ENCODE peak calls at places on chromosomes 1 and 21, in five cellular contexts. One of them, this sample, is unnamed.

GRCh38 chr1:7299329-7299799 is 471.7 kb upstream of the VAMP3 start:
- DNase-seq in H9: no peak
- DNase-seq in gastrocnemius medialis: peak; percentile 35
- DNase-seq in ovary: peak; percentile 61
- DNase-seq in IMR-90: peak; percentile 100
- DNase-seq in this sample: peak; percentile 99

GRCh38 chr1:183619719-183620118 is 15.9 kb downstream of the ARPC5 start:
- DNase-seq in H9: no peak
- DNase-seq in gastrocnemius medialis: no peak
- DNase-seq in ovary: no peak
- DNase-seq in IMR-90: no peak
- DNase-seq in this sample: no peak

GRCh38 chr1:15345711-15346355 is 63.9 kb upstream of the EFHD2 start:
- DNase-seq in H9: no peak
- DNase-seq in gastrocnemius medialis: peak; percentile 21
- DNase-seq in ovary: no peak
- DNase-seq in IMR-90: no peak
- DNase-seq in this sample: no peak

GRCh38 chr21:10272216-10272615 is 249.2 kb upstream of the TPTE start:
- DNase-seq in H9: no peak
- DNase-seq in gastrocnemius medialis: no peak
- DNase-seq in ovary: no peak
- DNase-seq in IMR-90: no peak
- DNase-seq in this sample: no peak

GRCh38 chr21:37565530-37566223 is 199.1 kb downstream of the DYRK1A start:
- DNase-seq in H9: no peak
- DNase-seq in gastrocnemius medialis: no peak
- DNase-seq in ovary: no peak
- DNase-seq in IMR-90: peak; percentile 37
- DNase-seq in this sample: peak; percentile 64

GRCh38 chr1:208336136-208336535 is 92.0 kb upstream of the PLXNA2 start:
- DNase-seq in H9: no peak
- DNase-seq in gastrocnemius medialis: no peak
- DNase-seq in ovary: no peak
- DNase-seq in IMR-90: no peak
- DNase-seq in this sample: no peak

GRCh38 chr21:32814528-32814927 is 43.0 kb upstream of the PAXBP1 start:
- DNase-seq in H9: no peak
- DNase-seq in gastrocnemius medialis: no peak
- DNase-seq in ovary: no peak
- DNase-seq in IMR-90: no peak
- DNase-seq in this sample: no peak

GRCh38 chr1:119794856-119795255 is 16.4 kb downstream of the REG4 start:
- DNase-seq in H9: no peak
- DNase-seq in gastrocnemius medialis: no peak
- DNase-seq in ovary: no peak
- DNase-seq in IMR-90: peak; percentile 82
- DNase-seq in this sample: peak; percentile 69

GRCh38 chr1:226100436-226101347 is 38.2 kb downstream of the H3-3A start:
- DNase-seq in H9: no peak
- DNase-seq in gastrocnemius medialis: no peak
- DNase-seq in ovary: no peak
- DNase-seq in IMR-90: peak; percentile 81
- DNase-seq in this sample: peak; percentile 55

GRCh38 chr1:88371396-88371795 is 312.7 kb upstream of the PKN2 start:
- DNase-seq in H9: no peak
- DNase-seq in gastrocnemius medialis: no peak
- DNase-seq in ovary: no peak
- DNase-seq in IMR-90: no peak
- DNase-seq in this sample: peak; percentile 9

DNA sequence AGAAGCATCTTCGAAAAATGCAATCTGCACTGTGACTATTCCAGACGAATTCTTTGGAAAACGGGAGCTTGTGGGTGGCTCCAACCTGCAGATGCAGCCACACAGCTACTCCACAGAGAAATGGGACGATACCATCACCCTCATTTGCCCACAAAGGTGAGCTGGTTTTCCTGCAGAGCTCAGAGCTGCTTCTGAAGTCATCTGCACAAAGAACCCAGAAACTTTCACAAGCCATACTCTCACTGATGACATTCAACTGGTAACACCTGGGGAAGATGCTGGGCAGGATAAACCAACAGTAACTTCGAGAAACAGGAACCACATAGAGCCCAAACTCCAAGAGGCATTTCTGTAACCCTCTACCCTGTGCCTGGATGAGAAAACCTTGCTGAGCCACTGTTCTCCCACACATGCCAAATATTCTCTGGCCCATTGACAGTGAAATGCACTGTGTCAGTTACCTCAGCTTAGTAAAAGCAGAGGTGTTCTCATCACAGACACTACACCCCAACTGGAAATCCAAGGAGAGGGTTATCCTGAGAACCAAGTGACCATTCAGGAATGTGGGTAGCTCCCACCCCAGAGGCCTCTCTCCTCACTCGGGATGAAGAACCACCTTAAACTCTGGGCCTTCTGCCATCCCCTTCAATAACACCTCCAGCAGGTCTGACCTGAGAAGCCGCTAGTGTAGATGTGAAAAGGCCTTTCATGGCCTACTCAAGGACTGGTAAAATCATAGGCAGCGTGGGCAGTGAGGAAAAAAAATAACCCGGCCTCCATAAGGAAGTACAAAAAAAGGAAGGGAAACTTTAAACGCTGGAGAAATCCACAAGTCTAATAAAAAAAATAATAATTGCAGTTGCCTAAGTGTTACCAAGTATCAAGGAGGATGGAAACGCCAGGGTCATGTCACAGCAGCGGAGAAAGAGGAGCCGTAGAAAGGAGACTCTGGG is 56.7 kb downstream of the HSF2BP start:
- DNase-seq in H9: no peak
- DNase-seq in gastrocnemius medialis: no peak
- DNase-seq in ovary: no peak
- DNase-seq in IMR-90: no peak
- DNase-seq in this sample: no peak
- H3K4me1 ChIP-seq in H9: no peaks in the 10 kb centered on the region
- H3K4me1 ChIP-seq in gastrocnemius medialis: peaks cover 23% of the 10 kb centered on the region
- H3K4me1 ChIP-seq in ovary: no peaks in the 10 kb centered on the region
- H3K4me1 ChIP-seq in IMR-90: peaks cover 38% of the 10 kb centered on the region
- H3K4me1 ChIP-seq in this sample: peaks cover 29% of the 10 kb centered on the region

GRCh38 chr1:222570837-222571236 is 18.9 kb downstream of the TAF1A start:
- DNase-seq in H9: no peak
- DNase-seq in gastrocnemius medialis: no peak
- DNase-seq in ovary: no peak
- DNase-seq in IMR-90: no peak
- DNase-seq in this sample: no peak
- H3K4me1 ChIP-seq in H9: no peaks in the 10 kb centered on the region
- H3K4me1 ChIP-seq in gastrocnemius medialis: no peaks in the 10 kb centered on the region
- H3K4me1 ChIP-seq in ovary: no peaks in the 10 kb centered on the region
- H3K4me1 ChIP-seq in IMR-90: no peaks in the 10 kb centered on the region
- H3K4me1 ChIP-seq in this sample: no peaks in the 10 kb centered on the region

DNA sequence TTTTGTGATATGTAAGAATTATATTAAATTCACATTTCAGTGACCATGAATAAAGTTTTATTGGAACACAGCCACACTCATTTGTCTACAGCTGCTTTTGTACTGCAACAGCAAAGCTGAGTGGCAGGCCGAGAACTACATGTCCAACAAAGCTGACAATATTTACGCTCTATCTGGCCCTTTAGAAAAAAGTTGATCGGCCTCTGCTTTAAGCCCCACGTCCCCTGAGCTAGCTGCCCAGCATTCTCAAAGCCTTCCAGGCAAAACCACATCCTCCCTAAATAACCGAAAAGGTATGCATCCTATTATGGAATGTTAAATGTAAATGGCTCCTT is 8.6 kb downstream of the SLC2A1 start:
- DNase-seq in H9: no peak
- DNase-seq in gastrocnemius medialis: no peak
- DNase-seq in ovary: no peak
- DNase-seq in IMR-90: peak; percentile 81
- DNase-seq in this sample: peak; percentile 95
- H3K4me1 ChIP-seq in H9: peaks cover 16% of the 10 kb centered on the region
- H3K4me1 ChIP-seq in gastrocnemius medialis: peaks cover 9% of the 10 kb centered on the region
- H3K4me1 ChIP-seq in ovary: no peaks in the 10 kb centered on the region
- H3K4me1 ChIP-seq in IMR-90: peaks cover 56% of the 10 kb centered on the region
- H3K4me1 ChIP-seq in this sample: peaks cover 10% of the 10 kb centered on the region

GRCh38 chr1:234619071-234619480 is 9.1 kb upstream of the IRF2BP2 start:
- DNase-seq in H9: no peak
- DNase-seq in gastrocnemius medialis: no peak
- DNase-seq in ovary: no peak
- DNase-seq in IMR-90: peak; percentile 61
- DNase-seq in this sample: peak; percentile 73
- H3K4me1 ChIP-seq in H9: peaks cover 4% of the 10 kb centered on the region
- H3K4me1 ChIP-seq in gastrocnemius medialis: peaks cover 37% of the 10 kb centered on the region
- H3K4me1 ChIP-seq in ovary: peaks cover 11% of the 10 kb centered on the region
- H3K4me1 ChIP-seq in IMR-90: peaks cover 27% of the 10 kb centered on the region
- H3K4me1 ChIP-seq in this sample: peaks cover 24% of the 10 kb centered on the region

DNA sequence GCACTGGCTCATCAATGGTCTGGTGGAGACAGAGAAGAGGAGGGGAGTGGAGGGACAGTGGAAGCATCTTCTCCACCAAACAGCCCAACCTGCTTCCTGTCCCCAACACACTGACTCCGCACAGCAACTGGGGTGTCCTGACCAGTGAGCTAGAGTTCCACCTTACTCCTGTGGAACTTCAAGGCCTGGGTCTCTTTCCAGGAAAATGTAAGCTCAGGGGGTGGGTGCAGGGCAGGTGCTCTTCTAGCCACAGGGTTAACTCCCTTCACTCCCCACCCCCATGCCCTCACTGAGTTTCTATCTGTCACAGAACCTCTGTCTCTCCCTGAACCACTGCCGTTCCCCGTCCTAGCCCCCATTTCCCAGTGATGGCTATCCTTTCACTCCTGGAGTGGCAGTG is 876 bp downstream of the MOB3C start:
- DNase-seq in H9: no peak
- DNase-seq in gastrocnemius medialis: no peak
- DNase-seq in ovary: no peak
- DNase-seq in IMR-90: no peak
- DNase-seq in this sample: no peak
- H3K4me1 ChIP-seq in H9: peaks cover 14% of the 10 kb centered on the region
- H3K4me1 ChIP-seq in gastrocnemius medialis: peaks cover 53% of the 10 kb centered on the region
- H3K4me1 ChIP-seq in ovary: peaks cover 7% of the 10 kb centered on the region
- H3K4me1 ChIP-seq in IMR-90: peaks cover 20% of the 10 kb centered on the region
- H3K4me1 ChIP-seq in this sample: peaks cover 10% of the 10 kb centered on the region

GRCh38 chr1:154400381-154400801 is 4.8 kb upstream of the IL6R start:
- DNase-seq in H9: no peak
- DNase-seq in gastrocnemius medialis: no peak
- DNase-seq in ovary: no peak
- DNase-seq in IMR-90: no peak
- DNase-seq in this sample: no peak
- H3K4me1 ChIP-seq in H9: no peaks in the 10 kb centered on the region
- H3K4me1 ChIP-seq in gastrocnemius medialis: peaks cover 5% of the 10 kb centered on the region
- H3K4me1 ChIP-seq in ovary: no peaks in the 10 kb centered on the region
- H3K4me1 ChIP-seq in IMR-90: peaks cover 3% of the 10 kb centered on the region
- H3K4me1 ChIP-seq in this sample: no peaks in the 10 kb centered on the region

GRCh38 chr1:200846421-200846820 is 26.4 kb upstream of the GPR25 start:
- DNase-seq in H9: no peak
- DNase-seq in gastrocnemius medialis: no peak
- DNase-seq in ovary: no peak
- DNase-seq in IMR-90: no peak
- DNase-seq in this sample: no peak
- H3K4me1 ChIP-seq in H9: peaks cover 3% of the 10 kb centered on the region
- H3K4me1 ChIP-seq in gastrocnemius medialis: no peaks in the 10 kb centered on the region
- H3K4me1 ChIP-seq in ovary: no peaks in the 10 kb centered on the region
- H3K4me1 ChIP-seq in IMR-90: no peaks in the 10 kb centered on the region
- H3K4me1 ChIP-seq in this sample: no peaks in the 10 kb centered on the region

DNA sequence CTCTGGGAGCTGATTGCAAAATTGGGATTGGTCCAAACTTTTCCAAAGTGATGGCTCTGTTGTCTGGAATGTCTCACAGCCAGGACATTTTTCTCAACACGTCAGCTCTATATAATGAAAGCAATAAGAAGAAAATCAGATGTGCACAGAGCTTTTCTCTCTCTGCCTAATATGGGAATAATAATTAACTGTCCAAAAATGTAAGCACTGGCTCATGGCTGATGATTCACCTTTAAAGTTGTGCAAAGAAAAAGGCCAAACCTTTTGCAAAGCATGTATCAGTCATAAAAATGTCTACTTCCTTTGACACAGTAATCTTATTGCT is 30.4 kb downstream of the ZNF281 start:
- DNase-seq in H9: no peak
- DNase-seq in gastrocnemius medialis: no peak
- DNase-seq in ovary: no peak
- DNase-seq in IMR-90: peak; percentile 95
- DNase-seq in this sample: peak; percentile 96
- H3K4me1 ChIP-seq in H9: peaks cover 6% of the 10 kb centered on the region
- H3K4me1 ChIP-seq in gastrocnemius medialis: no peaks in the 10 kb centered on the region
- H3K4me1 ChIP-seq in ovary: no peaks in the 10 kb centered on the region
- H3K4me1 ChIP-seq in IMR-90: peaks cover 4% of the 10 kb centered on the region
- H3K4me1 ChIP-seq in this sample: peaks cover 12% of the 10 kb centered on the region

GRCh38 chr1:203675596-203676347 is 49.1 kb downstream of the ATP2B4 start:
- DNase-seq in H9: no peak
- DNase-seq in gastrocnemius medialis: no peak
- DNase-seq in ovary: no peak
- DNase-seq in IMR-90: no peak
- DNase-seq in this sample: no peak
- H3K4me1 ChIP-seq in H9: peaks cover 6% of the 10 kb centered on the region
- H3K4me1 ChIP-seq in gastrocnemius medialis: peaks cover 38% of the 10 kb centered on the region
- H3K4me1 ChIP-seq in ovary: peaks cover 34% of the 10 kb centered on the region
- H3K4me1 ChIP-seq in IMR-90: peaks cover 33% of the 10 kb centered on the region
- H3K4me1 ChIP-seq in this sample: peaks cover 39% of the 10 kb centered on the region